ENCODE peak calls at places on chromosomes 2 and 18, in five cellular contexts. A, T, W, X and U are unnamed samples.

GRCh38 chr2:205245652-205246051 is 436.6 kb upstream of the NRP2 start:
- DNase-seq in A (no peak), T (peak), W (no peak), X (no peak), U (no peak)

GRCh38 chr2:230798769-230799399 is 65.9 kb upstream of the ITM2C start:
- DNase-seq in A (peak), T (peak), W (no peak), X (peak), U (peak)

GRCh38 chr2:236871500-236872001 is 214.1 kb upstream of the COPS8 start:
- DNase-seq in A (peak), T (peak), W (peak), X (no peak), U (peak)

GRCh38 chr18:48815581-48816324 is 135.0 kb downstream of the SMAD7 start:
- DNase-seq in A (no peak), T (no peak), W (peak), X (no peak), U (no peak)

GRCh38 chr2:213227458-213227857 is 56.8 kb upstream of the SPAG16 start:
- DNase-seq in A (no peak), T (no peak), W (no peak), X (no peak), U (no peak)

GRCh38 chr2:54724560-54725342 is 1.3 kb downstream of the EML6 start:
- DNase-seq in A (peak), T (no peak), W (no peak), X (peak), U (no peak)

GRCh38 chr2:209614630-209615369 is 156.8 kb upstream of the UNC80 start:
- DNase-seq in A (no peak), T (no peak), W (no peak), X (no peak), U (no peak)

GRCh38 chr2:84029903-84030559 is 429.0 kb downstream of the SUCLG1 start:
- DNase-seq in A (no peak), T (no peak), W (no peak), X (no peak), U (no peak)

GRCh38 chr2:203237501-203238238 is 1.1 kb upstream of the CYP20A1 start:
- DNase-seq in A (no peak), T (no peak), W (no peak), X (no peak), U (no peak)

GRCh38 chr2:46850742-46851141 is 64.9 kb downstream of the MCFD2 start:
- DNase-seq in A (peak), T (peak), W (peak), X (no peak), U (no peak)

GRCh38 chr2:213125646-213126347 is 25.6 kb downstream of the IKZF2 start:
- DNase-seq in A (no peak), T (no peak), W (no peak), X (no peak), U (no peak)

GRCh38 chr2:128752691-128753263 is 434.1 kb upstream of the HS6ST1 start:
- DNase-seq in A (no peak), T (no peak), W (no peak), X (no peak), U (no peak)

GRCh38 chr2:8502316-8502715 is 179.5 kb upstream of the ID2 start:
- DNase-seq in A (peak), T (no peak), W (no peak), X (no peak), U (no peak)

GRCh38 chr2:96396095-96396494 is 60.5 kb downstream of the NCAPH start:
- DNase-seq in A (no peak), T (no peak), W (no peak), X (no peak), U (no peak)

GRCh38 chr2:149314687-149315086 is 15.7 kb upstream of the LYPD6 start:
- DNase-seq in A (no peak), T (no peak), W (no peak), X (no peak), U (no peak)

GRCh38 chr2:33529771-33530481 is 53.5 kb downstream of the RASGRP3 start:
- DNase-seq in A (no peak), T (peak), W (no peak), X (no peak), U (peak)

GRCh38 chr2:16613475-16613874 is 52.2 kb downstream of the CYRIA start:
- DNase-seq in A (no peak), T (peak), W (no peak), X (no peak), U (peak)